ENCODE peak calls at places on chromosomes 2 and 18, in five cellular contexts. I is neural progenitor cell, P is cardiac fibroblast, L is IMR-90, X is adrenal gland. O is an unnamed sample.

GRCh38 chr2:96491860-96492497 is 13.2 kb downstream of the NEURL3 start:
- DNase-seq in I (no peak), P (no peak), L (no peak), X (no peak), O (no peak)

GRCh38 chr18:10032331-10032979 is 118.6 kb downstream of the VAPA start:
- DNase-seq in I (peak; percentile 73), P (no peak), L (no peak), X (no peak), O (no peak)

GRCh38 chr18:2442726-2443275 is 128.5 kb downstream of the METTL4 start:
- DNase-seq in I (no peak), P (peak; percentile 38), L (peak; percentile 8), X (no peak), O (no peak)

GRCh38 chr2:88590998-88591613 is 36.2 kb downstream of the EIF2AK3 start:
- DNase-seq in I (peak; percentile 69), P (peak; percentile 80), L (peak; percentile 72), X (peak; percentile 39), O (peak; percentile 44)

GRCh38 chr2:1055014-1055595 is 104.5 kb downstream of the SNTG2 start:
- DNase-seq in I (no peak), P (peak; percentile 81), L (peak; percentile 93), X (no peak), O (no peak)

GRCh38 chr2:37641582-37642111 is 29.8 kb downstream of the CDC42EP3 start:
- DNase-seq in I (no peak), P (peak; percentile 68), L (peak; percentile 82), X (no peak), O (no peak)

GRCh38 chr2:23367760-23368159 is 17.2 kb upstream of the KLHL29 start:
- DNase-seq in I (no peak), P (peak; percentile 74), L (peak; percentile 66), X (no peak), O (no peak)

GRCh38 chr2:28387082-28387960 is 5.3 kb upstream of the FOSL2 start:
- DNase-seq in I (no peak), P (peak; percentile 78), L (peak; percentile 37), X (no peak), O (no peak)

GRCh38 chr2:64751286-64752260 is 97.9 kb upstream of the SERTAD2 start:
- DNase-seq in I (no peak), P (peak; percentile 61), L (peak; percentile 49), X (peak; percentile 100), O (peak; percentile 84)

GRCh38 chr2:168712053-168712452 is 90.4 kb upstream of the NOSTRIN start:
- DNase-seq in I (peak; percentile 37), P (no peak), L (no peak), X (no peak), O (no peak)

GRCh38 chr2:23651187-23651983 is 266.4 kb downstream of the KLHL29 start:
- DNase-seq in I (no peak), P (peak; percentile 90), L (peak; percentile 92), X (peak; percentile 52), O (no peak)

GRCh38 chr18:76821875-76822509 is 365 bp upstream of the ZNF236 start:
- DNase-seq in I (peak; percentile 85), P (peak; percentile 46), L (peak; percentile 35), X (peak; percentile 47), O (peak; percentile 45)

GRCh38 chr2:206217743-206218520 is 56.5 kb upstream of the ZDBF2 start:
- DNase-seq in I (peak; percentile 44), P (peak; percentile 53), L (no peak), X (no peak), O (peak; percentile 58)

GRCh38 chr2:248724-249123 is 15.1 kb downstream of the SH3YL1 start:
- DNase-seq in I (no peak), P (no peak), L (no peak), X (no peak), O (no peak)

GRCh38 chr2:164873096-164873670 is 31.6 kb upstream of the COBLL1 start:
- DNase-seq in I (no peak), P (no peak), L (no peak), X (no peak), O (no peak)

GRCh38 chr2:109369671-109370191 is 240.7 kb downstream of the SH3RF3 start:
- DNase-seq in I (no peak), P (no peak), L (no peak), X (no peak), O (no peak)

GRCh38 chr2:1373794-1374193 is 39.5 kb upstream of the TPO start:
- DNase-seq in I (no peak), P (no peak), L (no peak), X (no peak), O (no peak)

GRCh38 chr2:207241198-207241597 is 75.5 kb upstream of the KLF7 start:
- DNase-seq in I (no peak), P (peak; percentile 55), L (peak; percentile 32), X (no peak), O (no peak)

GRCh38 chr2:142041105-142041504 is 89.7 kb downstream of the LRP1B start:
- DNase-seq in I (no peak), P (no peak), L (no peak), X (no peak), O (no peak)

GRCh38 chr2:73611867-73612266 is 30.4 kb downstream of the NAT8 start:
- DNase-seq in I (no peak), P (peak; percentile 41), L (peak; percentile 31), X (no peak), O (no peak)

GRCh38 chr2:132373391-132374135 is 43.0 kb upstream of the GPR39 start:
- DNase-seq in I (no peak), P (no peak), L (no peak), X (no peak), O (no peak)

GRCh38 chr18:35489913-35490490 is 7.8 kb downstream of the INO80C start:
- DNase-seq in I (no peak), P (no peak), L (no peak), X (no peak), O (no peak)

GRCh38 chr2:210268281-210268680 is 43.0 kb upstream of the ACADL start:
- DNase-seq in I (no peak), P (no peak), L (no peak), X (no peak), O (no peak)
- H3K4me3 ChIP-seq in I (no peak overlapping the region), P (no peak overlapping the region), L (no peak overlapping the region), X (no peak overlapping the region), O (no peak overlapping the region)

GRCh38 chr2:181309161-181309560 is 148.0 kb upstream of the ITGA4 start:
- DNase-seq in I (no peak), P (peak; percentile 13), L (no peak), X (no peak), O (no peak)

GRCh38 chr2:181307203-181307991 is 149.8 kb upstream of the ITGA4 start:
- DNase-seq in I (no peak), P (no peak), L (no peak), X (no peak), O (no peak)

GRCh38 chr2:181308731-181309130 is 148.5 kb upstream of the ITGA4 start:
- DNase-seq in I (no peak), P (no peak), L (no peak), X (no peak), O (no peak)

GRCh38 chr2:181310967-181311366 is 146.2 kb upstream of the ITGA4 start:
- DNase-seq in I (no peak), P (no peak), L (no peak), X (no peak), O (no peak)

DNA sequence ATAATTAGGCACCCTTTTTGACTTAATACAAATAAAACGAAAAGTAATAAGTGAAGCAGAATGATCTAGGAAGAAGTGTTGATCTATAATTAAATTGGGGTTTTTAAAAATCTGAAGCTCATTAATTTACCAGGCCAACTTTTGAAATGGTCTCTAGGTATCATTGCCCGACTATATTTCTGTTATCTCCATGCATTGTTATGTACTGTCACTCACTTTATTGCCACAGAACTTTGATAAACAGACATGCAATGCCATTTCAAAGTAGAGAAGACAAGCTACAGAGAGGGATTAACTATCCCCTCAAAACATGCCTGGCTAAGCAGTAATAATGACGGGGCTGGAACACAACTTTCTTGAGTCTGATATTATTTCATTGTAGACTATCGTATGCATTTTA is 147.6 kb upstream of the ITGA4 start:
- DNase-seq in I (no peak), P (no peak), L (no peak), X (no peak), O (no peak)
- H3K4me3 ChIP-seq in I (no peak overlapping the region), P (no peak overlapping the region), L (no peak overlapping the region), X (no peak overlapping the region), O (no peak overlapping the region)

GRCh38 chr2:219483451-219484342 is 15.0 kb upstream of the GMPPA start:
- DNase-seq in I (peak; percentile 26), P (no peak), L (no peak), X (no peak), O (no peak)
- H3K4me3 ChIP-seq in I (peak overlapping the region; percentile 35), P (no peak overlapping the region), L (no peak overlapping the region), X (no peak overlapping the region), O (no peak overlapping the region)

DNA sequence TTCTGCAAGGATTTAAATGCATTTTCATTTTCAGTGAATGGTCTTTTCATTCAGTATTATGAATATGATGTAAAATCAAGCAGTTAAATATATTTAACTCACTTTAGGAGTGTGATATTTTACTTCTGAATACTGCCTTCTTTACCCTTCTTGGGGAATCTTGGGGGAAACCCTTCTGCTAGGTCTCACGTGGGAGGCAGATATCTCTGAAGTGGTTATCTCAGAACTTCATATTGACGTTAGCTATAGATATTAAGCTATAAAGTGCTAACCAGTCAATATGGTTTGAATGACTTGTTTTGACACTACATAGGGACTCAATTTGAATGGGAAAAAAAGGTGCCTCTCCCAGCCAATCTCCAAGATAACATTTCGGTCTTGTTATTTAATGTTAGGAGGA is 9.8 kb downstream of the REL start:
- DNase-seq in I (no peak), P (no peak), L (no peak), X (no peak), O (no peak)
- H3K4me3 ChIP-seq in I (no peak overlapping the region), P (no peak overlapping the region), L (no peak overlapping the region), X (no peak overlapping the region), O (no peak overlapping the region)

GRCh38 chr2:69790601-69790959 is 38.9 kb upstream of the GMCL1 start:
- DNase-seq in I (no peak), P (no peak), L (no peak), X (no peak), O (no peak)
- H3K4me3 ChIP-seq in I (no peak overlapping the region), P (no peak overlapping the region), L (no peak overlapping the region), X (no peak overlapping the region), O (peak overlapping the region; percentile 36)

O was measured in SJCRH30.